ENCODE peak calls at places on chromosomes 16 and 17, in five cellular contexts. B, L, C, M and R are unnamed samples.

GRCh38 chr16:11094838-11095565 is 150.6 kb downstream of the CLEC16A start:
- DNase-seq in B (no peak), L (no peak), C (no peak), M (no peak), R (peak; percentile 54)

GRCh38 chr16:46911038-46911437 is 26.9 kb downstream of the GPT2 start:
- DNase-seq in B (no peak), L (no peak), C (no peak), M (no peak), R (no peak)

GRCh38 chr17:17304521-17304985 is 1.4 kb downstream of the NT5M start:
- DNase-seq in B (no peak), L (peak; percentile 65), C (no peak), M (no peak), R (peak; percentile 48)

GRCh38 chr17:4920351-4921048 is 11.6 kb upstream of the GP1BA start:
- DNase-seq in B (no peak), L (no peak), C (no peak), M (peak; percentile 50), R (no peak)

GRCh38 chr17:50547736-50548083 is 736 bp downstream of the SPATA20 start:
- DNase-seq in B (no peak), L (no peak), C (no peak), M (no peak), R (no peak)

GRCh38 chr16:1900452-1900774 is 17.8 kb downstream of the HS3ST6 start:
- DNase-seq in B (peak; percentile 53), L (no peak), C (no peak), M (no peak), R (no peak)

GRCh38 chr17:28394717-28395116 is 11.3 kb downstream of the SLC46A1 start:
- DNase-seq in B (no peak), L (no peak), C (no peak), M (no peak), R (no peak)

GRCh38 chr16:81604960-81605383 is 160.4 kb downstream of the CMIP start:
- DNase-seq in B (no peak), L (no peak), C (no peak), M (no peak), R (no peak)

GRCh38 chr17:59825533-59826316 is 67.0 kb downstream of the TUBD1 start:
- DNase-seq in B (no peak), L (no peak), C (no peak), M (no peak), R (no peak)

GRCh38 chr17:50589112-50589712 is 28.7 kb downstream of the CACNA1G start:
- DNase-seq in B (no peak), L (no peak), C (no peak), M (no peak), R (no peak)